ENCODE peak calls at places on chromosomes 3 and 15, in nine cellular contexts. A is dorsolateral prefrontal cortex, E is GM13976, U is ovary, N is WERI-Rb-1, Z is transverse colon, K is AG09319, G is BJ, Q is fibroblast of the aortic adventitia. O is an unnamed sample.

GRCh38 chr3:10226293-10226692 is 22.0 kb upstream of the TATDN2 start:
- DNase-seq in A (no peak), E (no peak), U (no peak), Q (no peak), G (no peak), Z (peak; percentile 52), K (no peak), N (no peak), O (no peak)

GRCh38 chr3:14989943-14990753 is 42.8 kb downstream of the NR2C2 start:
- DNase-seq in N (no peak), U (no peak), K (no peak), Z (no peak), E (no peak), Q (peak; percentile 10), A (no peak), G (no peak), O (peak; percentile 33)

GRCh38 chr15:78340243-78341056 is at the start of gene CRABP1:
- DNase-seq in Z (no peak), A (no peak), K (no peak), U (no peak), G (no peak), Q (no peak), N (peak; percentile 49), E (no peak), O (no peak)

GRCh38 chr3:84292113-84292512 is 666.7 kb upstream of the CADM2 start:
- DNase-seq in N (no peak), Q (no peak), U (no peak), E (no peak), K (no peak), A (no peak), Z (no peak), G (no peak), O (no peak)

GRCh38 chr15:66865622-66866611 is 163.9 kb downstream of the SMAD6 start:
- DNase-seq in Z (peak; percentile 35), G (no peak), K (no peak), E (peak; percentile 69), Q (no peak), N (no peak), U (no peak), A (peak; percentile 31), O (peak; percentile 50)

GRCh38 chr3:11648735-11649134 is 5.0 kb upstream of the VGLL4 start:
- DNase-seq in Z (no peak), Q (no peak), E (no peak), U (no peak), G (no peak), A (no peak), K (no peak), N (no peak), O (no peak)

GRCh38 chr15:81363713-81364112 is 10.3 kb downstream of the TMC3 start:
- DNase-seq in Z (no peak), K (no peak), E (no peak), N (no peak), Q (peak; percentile 43), G (no peak), A (no peak), U (no peak), O (no peak)

GRCh38 chr3:140430494-140430893 is 247.4 kb upstream of the TRIM42 start:
- DNase-seq in A (no peak), U (no peak), N (no peak), Q (no peak), Z (no peak), G (no peak), K (no peak), E (no peak), O (no peak)

GRCh38 chr3:141123677-141124410 is 72.7 kb downstream of the SPSB4 start:
- DNase-seq in N (no peak), Z (no peak), E (no peak), G (no peak), U (no peak), K (no peak), Q (no peak), A (no peak), O (peak; percentile 21)

GRCh38 chr3:143208976-143209714 is 89.6 kb downstream of the CHST2 start:
- DNase-seq in U (no peak), K (no peak), N (no peak), Z (no peak), Q (no peak), E (no peak), G (no peak), A (no peak), O (no peak)

GRCh38 chr3:119308355-119308754 is 14.2 kb downstream of the ARHGAP31 start:
- DNase-seq in K (no peak), N (no peak), Z (no peak), Q (no peak), G (no peak), E (no peak), U (no peak), A (no peak), O (no peak)

GRCh38 chr15:51298656-51299055 is 39.7 kb downstream of the CYP19A1 start:
- DNase-seq in A (no peak), Z (no peak), N (no peak), G (no peak), K (no peak), U (no peak), Q (no peak), E (no peak), O (no peak)

GRCh38 chr3:28624079-28624478 is 275.5 kb upstream of the AZI2 start:
- DNase-seq in E (no peak), Q (no peak), U (no peak), G (no peak), K (no peak), Z (no peak), A (no peak), N (no peak), O (no peak)

GRCh38 chr3:187850256-187851010 is 105.2 kb upstream of the BCL6 start:
- DNase-seq in E (no peak), Z (peak; percentile 38), U (peak; percentile 60), Q (no peak), K (no peak), N (no peak), A (no peak), G (no peak), O (peak; percentile 48)

GRCh38 chr3:100637197-100637631 is 27.8 kb downstream of the ADGRG7 start:
- DNase-seq in U (no peak), K (no peak), N (no peak), Q (peak; percentile 17), G (no peak), A (no peak), Z (no peak), E (no peak), O (no peak)

GRCh38 chr3:39383913-39384664 is 919 bp downstream of the SLC25A38 start:
- DNase-seq in Q (peak; percentile 86), G (peak; percentile 48), U (peak; percentile 96), K (peak; percentile 73), A (peak; percentile 99), E (peak; percentile 98), Z (peak; percentile 98), N (peak; percentile 98), O (peak; percentile 97)

GRCh38 chr15:36590838-36591237 is 11.4 kb downstream of the CDIN1 start:
- DNase-seq in K (no peak), E (no peak), Q (peak; percentile 78), A (no peak), N (no peak), G (no peak), U (no peak), Z (no peak), O (no peak)

GRCh38 chr15:31297880-31298456 is 28.7 kb upstream of the KLF13 start:
- DNase-seq in N (no peak), K (no peak), G (no peak), U (no peak), Q (no peak), Z (peak; percentile 74), E (no peak), A (no peak), O (peak; percentile 24)

DNA sequence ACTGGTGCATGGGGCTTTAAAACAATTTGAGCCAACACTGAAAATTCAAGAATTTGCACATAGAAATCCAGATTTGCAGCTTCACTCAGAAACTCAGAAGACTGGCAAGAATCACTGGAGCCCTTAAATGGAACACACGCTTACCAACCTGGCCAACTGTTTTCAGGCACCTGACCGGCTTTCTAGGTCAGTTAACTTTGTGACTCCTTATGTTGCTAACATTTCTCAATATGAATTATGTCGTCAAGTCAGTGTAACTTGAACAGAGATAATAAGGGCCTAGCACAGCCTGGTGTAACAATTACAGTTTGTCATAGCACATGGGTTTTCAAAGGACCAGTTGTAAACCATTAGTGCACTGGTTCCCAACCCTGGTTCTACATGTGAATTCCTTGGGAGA is 6.8 kb downstream of the CERS3 start:
- DNase-seq in E (no peak), A (no peak), Z (no peak), N (no peak), U (no peak), K (no peak), Q (no peak), G (no peak), O (no peak)
- TF ChIP-seq CTCF in E (no peak), A (no peak), Z (no peak), N (no peak), U (no peak), K (no peak), Q (no peak), G (no peak), O (no peak)

GRCh38 chr3:38365469-38366062 is 19.0 kb downstream of the XYLB start:
- DNase-seq in E (no peak), Z (no peak), N (no peak), K (no peak), U (no peak), G (no peak), A (no peak), Q (no peak), O (no peak)
- TF ChIP-seq CTCF in E (no peak), Z (no peak), N (no peak), K (no peak), U (no peak), G (no peak), A (no peak), Q (no peak), O (no peak)

GRCh38 chr15:29596266-29596665 is 226.0 kb downstream of the TJP1 start:
- DNase-seq in U (no peak), A (no peak), N (no peak), E (no peak), K (no peak), Q (peak; percentile 73), Z (no peak), G (peak; percentile 4), O (no peak)
- TF ChIP-seq CTCF in U (no peak), A (no peak), N (no peak), E (no peak), K (peak; percentile 11), Q (peak; percentile 26), Z (no peak), G (peak; percentile 54), O (no peak)

GRCh38 chr15:70259030-70259424 is 161.3 kb upstream of the TLE3 start:
- DNase-seq in N (no peak), K (no peak), U (peak; percentile 62), G (no peak), Q (peak; percentile 31), Z (peak; percentile 65), A (no peak), E (no peak), O (peak; percentile 65)

GRCh38 chr15:70258369-70259029 is 160.8 kb upstream of the TLE3 start:
- DNase-seq in E (peak; percentile 74), U (no peak), G (no peak), N (no peak), Z (peak; percentile 50), A (no peak), Q (no peak), K (no peak), O (no peak)

GRCh38 chr15:70257047-70257446 is 159.3 kb upstream of the TLE3 start:
- DNase-seq in K (no peak), U (no peak), A (no peak), E (no peak), Q (no peak), G (no peak), Z (no peak), N (no peak), O (no peak)

GRCh38 chr15:70259640-70260066 is 161.9 kb upstream of the TLE3 start:
- DNase-seq in Q (no peak), Z (no peak), U (no peak), E (no peak), K (no peak), G (no peak), A (no peak), N (peak; percentile 59), O (no peak)

GRCh38 chr15:70257573-70258220 is 160.0 kb upstream of the TLE3 start:
- DNase-seq in A (no peak), G (no peak), U (no peak), K (no peak), E (no peak), N (no peak), Q (no peak), Z (no peak), O (no peak)
- TF ChIP-seq CTCF in A (no peak), G (no peak), U (no peak), K (no peak), E (no peak), N (no peak), Q (no peak), Z (no peak), O (no peak)